ENCODE peak calls at places on chromosomes 16 and 17, in nine cellular contexts. One of them, this sample, is unnamed.

GRCh38 chr16:11681526-11681925 is 13.3 kb downstream of the SNN start:
- DNase-seq in lower lobe of right lung: no peak
- DNase-seq in T-helper 2 cell: no peak
- DNase-seq in HS-5: no peak
- DNase-seq in substantia nigra: no peak
- DNase-seq in KG1: no peak
- DNase-seq in AG08395: no peak
- DNase-seq in occipital lobe: no peak
- DNase-seq in PC-9: no peak
- DNase-seq in this sample: no peak

GRCh38 chr17:43754947-43755346 is 3.6 kb downstream of the SOST start:
- DNase-seq in T-helper 2 cell: no peak
- DNase-seq in substantia nigra: no peak
- DNase-seq in occipital lobe: no peak
- DNase-seq in HS-5: no peak
- DNase-seq in PC-9: no peak
- DNase-seq in lower lobe of right lung: no peak
- DNase-seq in AG08395: no peak
- DNase-seq in KG1: no peak
- DNase-seq in this sample: no peak

GRCh38 chr16:85541619-85542547 is 71.2 kb upstream of the GSE1 start:
- DNase-seq in AG08395: peak; percentile 41
- DNase-seq in T-helper 2 cell: no peak
- DNase-seq in HS-5: no peak
- DNase-seq in PC-9: no peak
- DNase-seq in substantia nigra: no peak
- DNase-seq in KG1: no peak
- DNase-seq in occipital lobe: no peak
- DNase-seq in lower lobe of right lung: no peak
- DNase-seq in this sample: no peak

GRCh38 chr16:16183562-16183961 is 39.7 kb downstream of the ABCC6 start:
- DNase-seq in lower lobe of right lung: no peak
- DNase-seq in occipital lobe: no peak
- DNase-seq in PC-9: no peak
- DNase-seq in AG08395: no peak
- DNase-seq in KG1: no peak
- DNase-seq in T-helper 2 cell: no peak
- DNase-seq in substantia nigra: no peak
- DNase-seq in HS-5: no peak
- DNase-seq in this sample: no peak

GRCh38 chr16:17529982-17530760 is 59.4 kb upstream of the XYLT1 start:
- DNase-seq in substantia nigra: no peak
- DNase-seq in PC-9: no peak
- DNase-seq in T-helper 2 cell: peak; percentile 20
- DNase-seq in occipital lobe: no peak
- DNase-seq in lower lobe of right lung: no peak
- DNase-seq in AG08395: no peak
- DNase-seq in KG1: no peak
- DNase-seq in HS-5: no peak
- DNase-seq in this sample: no peak

GRCh38 chr17:3695129-3695722 is 729 bp downstream of the P2RX5 start:
- DNase-seq in AG08395: no peak
- DNase-seq in occipital lobe: no peak
- DNase-seq in lower lobe of right lung: no peak
- DNase-seq in HS-5: no peak
- DNase-seq in T-helper 2 cell: no peak
- DNase-seq in KG1: no peak
- DNase-seq in PC-9: peak; percentile 34
- DNase-seq in substantia nigra: no peak
- DNase-seq in this sample: no peak

GRCh38 chr17:81484195-81484979 is 28.2 kb downstream of the ACTG1 start:
- DNase-seq in T-helper 2 cell: peak; percentile 75
- DNase-seq in KG1: peak; percentile 78
- DNase-seq in HS-5: no peak
- DNase-seq in lower lobe of right lung: peak; percentile 94
- DNase-seq in substantia nigra: peak; percentile 40
- DNase-seq in PC-9: peak; percentile 90
- DNase-seq in AG08395: peak; percentile 82
- DNase-seq in occipital lobe: peak; percentile 76
- DNase-seq in this sample: peak; percentile 83

GRCh38 chr17:36149296-36149820 is 27.1 kb downstream of the TBC1D3B start:
- DNase-seq in HS-5: no peak
- DNase-seq in substantia nigra: no peak
- DNase-seq in lower lobe of right lung: no peak
- DNase-seq in occipital lobe: no peak
- DNase-seq in PC-9: no peak
- DNase-seq in AG08395: peak; percentile 77
- DNase-seq in T-helper 2 cell: no peak
- DNase-seq in KG1: no peak
- DNase-seq in this sample: no peak

GRCh38 chr16:6153901-6154300 is 1056.3 kb upstream of the EEF2KMT start:
- DNase-seq in AG08395: no peak
- DNase-seq in KG1: no peak
- DNase-seq in HS-5: no peak
- DNase-seq in occipital lobe: no peak
- DNase-seq in substantia nigra: no peak
- DNase-seq in lower lobe of right lung: no peak
- DNase-seq in PC-9: no peak
- DNase-seq in T-helper 2 cell: no peak
- DNase-seq in this sample: no peak

GRCh38 chr16:23903001-23903414 is 67.2 kb downstream of the PRKCB start:
- DNase-seq in lower lobe of right lung: no peak
- DNase-seq in HS-5: no peak
- DNase-seq in T-helper 2 cell: no peak
- DNase-seq in PC-9: no peak
- DNase-seq in KG1: no peak
- DNase-seq in substantia nigra: no peak
- DNase-seq in occipital lobe: peak; percentile 28
- DNase-seq in AG08395: no peak
- DNase-seq in this sample: no peak

GRCh38 chr17:82126479-82127314 is 28.7 kb upstream of the FASN start:
- DNase-seq in HS-5: no peak
- DNase-seq in AG08395: no peak
- DNase-seq in T-helper 2 cell: peak; percentile 94
- DNase-seq in substantia nigra: no peak
- DNase-seq in PC-9: no peak
- DNase-seq in occipital lobe: no peak
- DNase-seq in KG1: no peak
- DNase-seq in lower lobe of right lung: no peak
- DNase-seq in this sample: no peak

GRCh38 chr17:38609280-38610031 is 3.7 kb upstream of the SRCIN1 start:
- DNase-seq in AG08395: no peak
- DNase-seq in HS-5: no peak
- DNase-seq in KG1: no peak
- DNase-seq in lower lobe of right lung: no peak
- DNase-seq in T-helper 2 cell: no peak
- DNase-seq in occipital lobe: no peak
- DNase-seq in PC-9: no peak
- DNase-seq in substantia nigra: no peak
- DNase-seq in this sample: no peak

GRCh38 chr16:87528690-87529579 is 36.1 kb upstream of the ZCCHC14 start:
- DNase-seq in AG08395: no peak
- DNase-seq in T-helper 2 cell: no peak
- DNase-seq in HS-5: no peak
- DNase-seq in KG1: no peak
- DNase-seq in PC-9: no peak
- DNase-seq in substantia nigra: no peak
- DNase-seq in lower lobe of right lung: no peak
- DNase-seq in occipital lobe: no peak
- DNase-seq in this sample: no peak

GRCh38 chr16:24970708-24971107 is 44.5 kb downstream of the ARHGAP17 start:
- DNase-seq in KG1: no peak
- DNase-seq in substantia nigra: no peak
- DNase-seq in occipital lobe: no peak
- DNase-seq in T-helper 2 cell: no peak
- DNase-seq in AG08395: no peak
- DNase-seq in PC-9: no peak
- DNase-seq in HS-5: no peak
- DNase-seq in lower lobe of right lung: no peak
- DNase-seq in this sample: no peak

GRCh38 chr17:71633391-71633849 is 487.4 kb upstream of the SOX9 start:
- DNase-seq in PC-9: peak; percentile 65
- DNase-seq in KG1: no peak
- DNase-seq in substantia nigra: no peak
- DNase-seq in lower lobe of right lung: no peak
- DNase-seq in occipital lobe: no peak
- DNase-seq in T-helper 2 cell: no peak
- DNase-seq in AG08395: peak; percentile 75
- DNase-seq in HS-5: peak; percentile 94
- DNase-seq in this sample: no peak

GRCh38 chr17:49545007-49545660 is 30.5 kb upstream of the NXPH3 start:
- DNase-seq in PC-9: no peak
- DNase-seq in HS-5: no peak
- DNase-seq in occipital lobe: no peak
- DNase-seq in T-helper 2 cell: no peak
- DNase-seq in lower lobe of right lung: no peak
- DNase-seq in AG08395: no peak
- DNase-seq in KG1: no peak
- DNase-seq in substantia nigra: no peak
- DNase-seq in this sample: no peak

GRCh38 chr17:15896277-15896676 is 48.7 kb upstream of the ADORA2B start:
- DNase-seq in KG1: no peak
- DNase-seq in occipital lobe: no peak
- DNase-seq in HS-5: no peak
- DNase-seq in T-helper 2 cell: no peak
- DNase-seq in AG08395: no peak
- DNase-seq in substantia nigra: no peak
- DNase-seq in lower lobe of right lung: no peak
- DNase-seq in PC-9: no peak
- DNase-seq in this sample: no peak

GRCh38 chr16:59591480-59591879 is 857.4 kb upstream of the GOT2 start:
- DNase-seq in PC-9: no peak
- DNase-seq in AG08395: peak; percentile 22
- DNase-seq in substantia nigra: no peak
- DNase-seq in lower lobe of right lung: no peak
- DNase-seq in KG1: no peak
- DNase-seq in occipital lobe: no peak
- DNase-seq in T-helper 2 cell: no peak
- DNase-seq in HS-5: no peak
- DNase-seq in this sample: peak; percentile 8

GRCh38 chr17:28545141-28545503 is 7.3 kb downstream of the UNC119 start:
- DNase-seq in lower lobe of right lung: no peak
- DNase-seq in HS-5: no peak
- DNase-seq in KG1: no peak
- DNase-seq in occipital lobe: no peak
- DNase-seq in substantia nigra: no peak
- DNase-seq in T-helper 2 cell: no peak
- DNase-seq in AG08395: no peak
- DNase-seq in PC-9: no peak
- DNase-seq in this sample: no peak

GRCh38 chr16:66256919-66257318 is 109.6 kb upstream of the CDH5 start:
- DNase-seq in HS-5: no peak
- DNase-seq in AG08395: no peak
- DNase-seq in PC-9: no peak
- DNase-seq in occipital lobe: no peak
- DNase-seq in KG1: no peak
- DNase-seq in T-helper 2 cell: no peak
- DNase-seq in lower lobe of right lung: no peak
- DNase-seq in substantia nigra: no peak
- DNase-seq in this sample: no peak

GRCh38 chr17:73445466-73445865 is 133.7 kb upstream of the CDC42EP4 start:
- DNase-seq in occipital lobe: no peak
- DNase-seq in substantia nigra: no peak
- DNase-seq in HS-5: no peak
- DNase-seq in T-helper 2 cell: no peak
- DNase-seq in AG08395: no peak
- DNase-seq in lower lobe of right lung: no peak
- DNase-seq in PC-9: no peak
- DNase-seq in KG1: no peak
- DNase-seq in this sample: no peak

GRCh38 chr17:73855933-73856332 is 211.7 kb upstream of the SDK2 start:
- DNase-seq in KG1: no peak
- DNase-seq in substantia nigra: no peak
- DNase-seq in T-helper 2 cell: no peak
- DNase-seq in occipital lobe: no peak
- DNase-seq in HS-5: no peak
- DNase-seq in PC-9: no peak
- DNase-seq in lower lobe of right lung: no peak
- DNase-seq in AG08395: peak; percentile 84
- DNase-seq in this sample: no peak

GRCh38 chr17:66540131-66540781 is 237.8 kb downstream of the PRKCA start:
- DNase-seq in occipital lobe: peak; percentile 90
- DNase-seq in T-helper 2 cell: no peak
- DNase-seq in PC-9: no peak
- DNase-seq in substantia nigra: no peak
- DNase-seq in AG08395: peak; percentile 80
- DNase-seq in lower lobe of right lung: no peak
- DNase-seq in KG1: no peak
- DNase-seq in HS-5: no peak
- DNase-seq in this sample: no peak

This sample was measured in T47D.